ENCODE peak calls at places on chromosome 6, in six cellular contexts. One of them, this sample, is unnamed.

GRCh38 chr6:20850687-20851416 is 316.6 kb downstream of the CDKAL1 start:
- DNase-seq in MM.1S: no peak
- DNase-seq in tibial artery: no peak
- DNase-seq in PC-9: no peak
- DNase-seq in OCI-LY7: no peak
- DNase-seq in PC-3: no peak
- DNase-seq in this sample: no peak

GRCh38 chr6:107670792-107671199 is 153.3 kb downstream of the SCML4 start:
- DNase-seq in MM.1S: no peak
- DNase-seq in tibial artery: peak; percentile 69
- DNase-seq in PC-9: no peak
- DNase-seq in OCI-LY7: peak; percentile 72
- DNase-seq in PC-3: peak; percentile 32
- DNase-seq in this sample: no peak

GRCh38 chr6:87794922-87795885 is 93.2 kb upstream of the AKIRIN2 start:
- DNase-seq in MM.1S: no peak
- DNase-seq in tibial artery: no peak
- DNase-seq in PC-9: peak; percentile 12
- DNase-seq in OCI-LY7: no peak
- DNase-seq in PC-3: no peak
- DNase-seq in this sample: no peak

GRCh38 chr6:158796353-158796752 is 22.8 kb downstream of the EZR start:
- DNase-seq in MM.1S: no peak
- DNase-seq in tibial artery: no peak
- DNase-seq in PC-9: no peak
- DNase-seq in OCI-LY7: no peak
- DNase-seq in PC-3: no peak
- DNase-seq in this sample: no peak

GRCh38 chr6:52310932-52311331 is 26.4 kb upstream of the MCM3 start:
- DNase-seq in MM.1S: no peak
- DNase-seq in tibial artery: no peak
- DNase-seq in PC-9: no peak
- DNase-seq in OCI-LY7: no peak
- DNase-seq in PC-3: no peak
- DNase-seq in this sample: no peak

GRCh38 chr6:167407239-167408064 is 82.6 kb downstream of the TTLL2 start:
- DNase-seq in MM.1S: no peak
- DNase-seq in tibial artery: no peak
- DNase-seq in PC-9: no peak
- DNase-seq in OCI-LY7: no peak
- DNase-seq in PC-3: no peak
- DNase-seq in this sample: no peak

GRCh38 chr6:148925701-148926100 is 178.9 kb downstream of the UST start:
- DNase-seq in MM.1S: no peak
- DNase-seq in tibial artery: no peak
- DNase-seq in PC-9: no peak
- DNase-seq in OCI-LY7: no peak
- DNase-seq in PC-3: no peak
- DNase-seq in this sample: no peak

GRCh38 chr6:53623497-53623896 is 42.1 kb downstream of the KLHL31 start:
- DNase-seq in MM.1S: no peak
- DNase-seq in tibial artery: no peak
- DNase-seq in PC-9: no peak
- DNase-seq in OCI-LY7: no peak
- DNase-seq in PC-3: peak; percentile 74
- DNase-seq in this sample: no peak

GRCh38 chr6:37765182-37765780 is 54.2 kb upstream of the ZFAND3 start:
- DNase-seq in MM.1S: no peak
- DNase-seq in tibial artery: no peak
- DNase-seq in PC-9: no peak
- DNase-seq in OCI-LY7: no peak
- DNase-seq in PC-3: no peak
- DNase-seq in this sample: no peak

GRCh38 chr6:33080127-33081089 is 4.6 kb downstream of the HLA-DPB1 start:
- DNase-seq in MM.1S: no peak
- DNase-seq in tibial artery: peak; percentile 86
- DNase-seq in PC-9: no peak
- DNase-seq in OCI-LY7: no peak
- DNase-seq in PC-3: no peak
- DNase-seq in this sample: peak; percentile 35

GRCh38 chr6:135555550-135555949 is 58.0 kb upstream of the AHI1 start:
- DNase-seq in MM.1S: no peak
- DNase-seq in tibial artery: no peak
- DNase-seq in PC-9: no peak
- DNase-seq in OCI-LY7: peak; percentile 21
- DNase-seq in PC-3: no peak
- DNase-seq in this sample: no peak

GRCh38 chr6:156686940-156687874 is 90.0 kb upstream of the ARID1B start:
- DNase-seq in MM.1S: peak; percentile 61
- DNase-seq in tibial artery: peak; percentile 98
- DNase-seq in PC-9: peak; percentile 82
- DNase-seq in OCI-LY7: peak; percentile 89
- DNase-seq in PC-3: peak; percentile 73
- DNase-seq in this sample: peak; percentile 71

GRCh38 chr6:17429381-17430061 is 36.1 kb downstream of the CAP2 start:
- DNase-seq in MM.1S: no peak
- DNase-seq in tibial artery: no peak
- DNase-seq in PC-9: no peak
- DNase-seq in OCI-LY7: no peak
- DNase-seq in PC-3: no peak
- DNase-seq in this sample: no peak

GRCh38 chr6:17431581-17431980 is 38.2 kb downstream of the CAP2 start:
- DNase-seq in MM.1S: no peak
- DNase-seq in tibial artery: no peak
- DNase-seq in PC-9: no peak
- DNase-seq in OCI-LY7: no peak
- DNase-seq in PC-3: no peak
- DNase-seq in this sample: no peak

GRCh38 chr6:17427617-17428016 is 34.2 kb downstream of the CAP2 start:
- DNase-seq in MM.1S: no peak
- DNase-seq in tibial artery: no peak
- DNase-seq in PC-9: no peak
- DNase-seq in OCI-LY7: no peak
- DNase-seq in PC-3: no peak
- DNase-seq in this sample: no peak

GRCh38 chr6:17423018-17423417 is 29.6 kb downstream of the CAP2 start:
- DNase-seq in MM.1S: no peak
- DNase-seq in tibial artery: no peak
- DNase-seq in PC-9: no peak
- DNase-seq in OCI-LY7: no peak
- DNase-seq in PC-3: no peak
- DNase-seq in this sample: no peak

DNA sequence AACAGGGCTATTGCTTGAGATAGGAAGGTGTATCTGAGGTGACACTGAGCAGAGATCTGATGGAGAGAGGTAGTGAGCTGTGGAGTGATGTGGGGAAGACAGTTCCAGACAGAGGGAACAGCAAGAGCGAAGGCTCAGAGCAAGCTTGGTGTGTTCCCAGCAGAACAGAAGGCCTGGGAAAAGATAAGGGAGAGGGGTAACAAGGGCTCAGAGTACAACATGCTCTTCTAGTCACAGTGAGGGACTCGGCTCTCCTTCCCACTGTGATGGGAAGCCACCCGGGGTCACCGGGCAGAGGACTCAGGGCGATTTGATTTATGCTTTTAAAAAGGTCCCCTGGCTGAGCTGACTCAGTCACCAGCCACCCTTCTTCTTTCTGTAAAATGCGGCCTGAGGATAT is 33.7 kb downstream of the CAP2 start:
- DNase-seq in MM.1S: no peak
- DNase-seq in tibial artery: no peak
- DNase-seq in PC-9: no peak
- DNase-seq in OCI-LY7: no peak
- DNase-seq in PC-3: no peak
- DNase-seq in this sample: no peak
- H3K4me3 ChIP-seq in MM.1S: no peak overlapping the region
- H3K4me3 ChIP-seq in tibial artery: no peak overlapping the region
- H3K4me3 ChIP-seq in PC-9: no peak overlapping the region
- H3K4me3 ChIP-seq in OCI-LY7: no peak overlapping the region
- H3K4me3 ChIP-seq in PC-3: no peak overlapping the region
- H3K4me3 ChIP-seq in this sample: no peak overlapping the region

GRCh38 chr6:12371641-12372146 is 81.5 kb downstream of the EDN1 start:
- DNase-seq in MM.1S: no peak
- DNase-seq in tibial artery: no peak
- DNase-seq in PC-9: no peak
- DNase-seq in OCI-LY7: no peak
- DNase-seq in PC-3: peak; percentile 67
- DNase-seq in this sample: no peak
- H3K4me1 ChIP-seq in MM.1S: peaks cover 9% of the 10 kb centered on the region
- H3K4me1 ChIP-seq in tibial artery: no peaks in the 10 kb centered on the region
- H3K4me1 ChIP-seq in PC-9: peaks cover 16% of the 10 kb centered on the region
- H3K4me1 ChIP-seq in OCI-LY7: no peaks in the 10 kb centered on the region
- H3K4me1 ChIP-seq in PC-3: peaks cover 25% of the 10 kb centered on the region
- H3K4me1 ChIP-seq in this sample: peaks cover 13% of the 10 kb centered on the region

GRCh38 chr6:99350573-99350972 is 1.1 kb upstream of the FAXC start:
- DNase-seq in MM.1S: no peak
- DNase-seq in tibial artery: no peak
- DNase-seq in PC-9: no peak
- DNase-seq in OCI-LY7: no peak
- DNase-seq in PC-3: no peak
- DNase-seq in this sample: no peak

GRCh38 chr6:99348823-99349619 is 453 bp downstream of the FAXC start:
- DNase-seq in MM.1S: no peak
- DNase-seq in tibial artery: no peak
- DNase-seq in PC-9: no peak
- DNase-seq in OCI-LY7: no peak
- DNase-seq in PC-3: peak; percentile 4
- DNase-seq in this sample: no peak

GRCh38 chr6:99347804-99348203 is 1.7 kb downstream of the FAXC start:
- DNase-seq in MM.1S: no peak
- DNase-seq in tibial artery: no peak
- DNase-seq in PC-9: no peak
- DNase-seq in OCI-LY7: no peak
- DNase-seq in PC-3: no peak
- DNase-seq in this sample: no peak

GRCh38 chr6:99348220-99348822 is 1.2 kb downstream of the FAXC start:
- DNase-seq in MM.1S: no peak
- DNase-seq in tibial artery: no peak
- DNase-seq in PC-9: no peak
- DNase-seq in OCI-LY7: no peak
- DNase-seq in PC-3: no peak
- DNase-seq in this sample: no peak

DNA sequence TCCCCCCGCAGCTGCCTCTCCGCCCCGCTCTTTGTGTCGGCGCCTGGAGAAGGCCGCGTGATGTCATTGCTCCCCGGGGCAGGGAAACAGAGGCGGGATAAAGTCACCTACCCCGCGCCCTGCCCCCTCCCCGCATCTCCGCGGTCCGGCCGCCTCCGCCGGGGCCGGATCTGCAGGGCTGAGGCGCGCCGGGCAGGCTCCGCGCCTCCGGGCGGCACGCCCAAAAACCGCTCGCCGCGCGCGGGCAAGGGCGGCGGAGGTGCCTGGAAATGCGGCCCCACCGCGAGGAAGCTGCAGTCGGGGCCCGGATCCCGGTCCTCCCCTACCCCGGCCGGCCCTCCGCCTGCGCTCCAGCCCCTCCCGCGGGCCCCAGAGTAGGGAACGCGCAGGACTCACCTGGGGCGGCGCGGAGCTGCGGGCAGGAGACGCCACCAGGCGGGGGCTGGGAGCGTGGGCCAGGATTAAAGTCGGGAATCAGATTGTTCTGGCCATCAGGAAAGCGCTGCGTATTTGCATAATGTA is at the start of gene FAXC:
- DNase-seq in MM.1S: peak; percentile 43
- DNase-seq in tibial artery: peak; percentile 67
- DNase-seq in PC-9: peak; percentile 72
- DNase-seq in OCI-LY7: no peak
- DNase-seq in PC-3: peak; percentile 58
- DNase-seq in this sample: no peak
- TF ChIP-seq CTCF in MM.1S: peak; percentile 32
- TF ChIP-seq CTCF in tibial artery: no peak
- TF ChIP-seq CTCF in PC-9: no peak
- TF ChIP-seq CTCF in OCI-LY7: no peak
- TF ChIP-seq CTCF in PC-3: peak; percentile 42
- TF ChIP-seq CTCF in this sample: peak; percentile 31

GRCh38 chr6:26577720-26578072 is 19.1 kb upstream of the ABT1 start:
- DNase-seq in MM.1S: no peak
- DNase-seq in tibial artery: no peak
- DNase-seq in PC-9: no peak
- DNase-seq in OCI-LY7: no peak
- DNase-seq in PC-3: no peak
- DNase-seq in this sample: no peak

GRCh38 chr6:26575494-26575939 is 21.2 kb upstream of the ABT1 start:
- DNase-seq in MM.1S: no peak
- DNase-seq in tibial artery: no peak
- DNase-seq in PC-9: no peak
- DNase-seq in OCI-LY7: no peak
- DNase-seq in PC-3: no peak
- DNase-seq in this sample: no peak

GRCh38 chr6:26578279-26578678 is 18.5 kb upstream of the ABT1 start:
- DNase-seq in MM.1S: no peak
- DNase-seq in tibial artery: no peak
- DNase-seq in PC-9: no peak
- DNase-seq in OCI-LY7: no peak
- DNase-seq in PC-3: no peak
- DNase-seq in this sample: no peak

GRCh38 chr6:26576407-26576843 is 20.3 kb upstream of the ABT1 start:
- DNase-seq in MM.1S: no peak
- DNase-seq in tibial artery: no peak
- DNase-seq in PC-9: no peak
- DNase-seq in OCI-LY7: no peak
- DNase-seq in PC-3: no peak
- DNase-seq in this sample: no peak

DNA sequence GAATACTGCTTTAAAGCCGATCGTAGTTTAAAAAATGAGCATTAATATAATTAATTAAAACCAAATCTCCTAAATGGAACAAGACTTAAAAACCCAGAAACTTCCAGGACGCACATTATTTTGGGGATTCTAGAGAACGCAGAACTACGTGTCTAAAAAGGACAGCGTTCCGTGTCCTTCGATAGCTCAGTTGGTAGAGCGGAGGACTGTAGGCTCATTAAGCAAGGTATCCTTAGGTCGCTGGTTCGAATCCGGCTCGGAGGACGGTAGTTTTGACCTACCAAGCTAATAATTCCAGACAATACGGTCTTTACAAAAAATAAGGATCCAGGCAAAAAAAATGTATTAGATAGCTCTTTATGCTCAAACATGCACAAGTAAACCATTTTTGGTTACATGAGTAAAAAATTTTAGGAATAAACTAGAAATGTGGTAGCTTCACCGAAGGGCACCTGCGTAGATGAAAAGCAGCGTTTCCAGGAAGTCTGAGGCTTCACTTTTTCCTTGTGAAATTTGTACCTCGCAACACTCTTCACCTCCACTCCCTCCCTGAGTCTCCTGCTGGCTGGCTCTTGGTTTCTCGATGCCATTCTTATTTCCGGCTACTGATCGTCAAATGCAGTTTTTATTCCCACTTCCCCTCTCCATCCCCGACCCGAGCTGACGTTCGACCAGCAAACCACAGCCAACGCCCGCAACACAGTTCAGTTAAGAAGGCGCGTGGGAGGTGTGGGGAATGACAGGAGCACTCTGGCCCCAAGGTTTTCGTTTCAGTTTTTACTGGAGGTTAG is 19.6 kb upstream of the ABT1 start:
- DNase-seq in MM.1S: no peak
- DNase-seq in tibial artery: no peak
- DNase-seq in PC-9: peak; percentile 69
- DNase-seq in OCI-LY7: no peak
- DNase-seq in PC-3: peak; percentile 34
- DNase-seq in this sample: no peak
- H3K4me3 ChIP-seq in MM.1S: peak overlapping the region; percentile 27
- H3K4me3 ChIP-seq in tibial artery: peak overlapping the region; percentile 19
- H3K4me3 ChIP-seq in PC-9: peak overlapping the region; percentile 60
- H3K4me3 ChIP-seq in OCI-LY7: no peak overlapping the region
- H3K4me3 ChIP-seq in PC-3: no peak overlapping the region
- H3K4me3 ChIP-seq in this sample: peak overlapping the region; percentile 60